ENCODE peak calls at places on chromosomes 2 and 18, in seven cellular contexts. One of them, this sample, is unnamed.

GRCh38 chr2:143254108-143254507 is 124.9 kb downstream of the ARHGAP15 start:
- DNase-seq in nephron progenitor cell: no peak
- DNase-seq in anterior cingulate cortex: no peak
- DNase-seq in endothelial cell: no peak
- DNase-seq in WTC11: no peak
- DNase-seq in GM10248: no peak
- DNase-seq in activated CD4-positive, alpha-beta T cell treated with anti-CD3 and anti-CD28 coated beads, Interleukin-2, amount 50 U/mL, for 4 hours: no peak
- DNase-seq in this sample: no peak

GRCh38 chr2:157932480-157933205 is 56.5 kb upstream of the ACVR1 start:
- DNase-seq in GM10248: no peak
- DNase-seq in activated CD4-positive, alpha-beta T cell treated with anti-CD3 and anti-CD28 coated beads, Interleukin-2, amount 50 U/mL, for 4 hours: no peak
- DNase-seq in endothelial cell: no peak
- DNase-seq in WTC11: peak
- DNase-seq in anterior cingulate cortex: no peak
- DNase-seq in nephron progenitor cell: no peak
- DNase-seq in this sample: no peak

GRCh38 chr2:74482801-74483674 is at the start of the genes CCDC142 and TTC31:
- DNase-seq in endothelial cell: peak
- DNase-seq in nephron progenitor cell: peak
- DNase-seq in WTC11: peak
- DNase-seq in GM10248: peak
- DNase-seq in activated CD4-positive, alpha-beta T cell treated with anti-CD3 and anti-CD28 coated beads, Interleukin-2, amount 50 U/mL, for 4 hours: peak
- DNase-seq in anterior cingulate cortex: peak
- DNase-seq in this sample: peak

GRCh38 chr18:69528439-69528838 is 127.8 kb downstream of the DOK6 start:
- DNase-seq in activated CD4-positive, alpha-beta T cell treated with anti-CD3 and anti-CD28 coated beads, Interleukin-2, amount 50 U/mL, for 4 hours: no peak
- DNase-seq in endothelial cell: no peak
- DNase-seq in WTC11: no peak
- DNase-seq in nephron progenitor cell: no peak
- DNase-seq in anterior cingulate cortex: no peak
- DNase-seq in GM10248: no peak
- DNase-seq in this sample: no peak

GRCh38 chr2:73069855-73070650 is 1.5 kb downstream of the SFXN5 start:
- DNase-seq in nephron progenitor cell: no peak
- DNase-seq in WTC11: no peak
- DNase-seq in endothelial cell: no peak
- DNase-seq in anterior cingulate cortex: no peak
- DNase-seq in GM10248: no peak
- DNase-seq in activated CD4-positive, alpha-beta T cell treated with anti-CD3 and anti-CD28 coated beads, Interleukin-2, amount 50 U/mL, for 4 hours: no peak
- DNase-seq in this sample: no peak

GRCh38 chr18:78767648-78768071 is 212.0 kb upstream of the SALL3 start:
- DNase-seq in GM10248: no peak
- DNase-seq in activated CD4-positive, alpha-beta T cell treated with anti-CD3 and anti-CD28 coated beads, Interleukin-2, amount 50 U/mL, for 4 hours: no peak
- DNase-seq in endothelial cell: no peak
- DNase-seq in WTC11: no peak
- DNase-seq in anterior cingulate cortex: no peak
- DNase-seq in nephron progenitor cell: no peak
- DNase-seq in this sample: no peak

GRCh38 chr2:145323512-145323911 is 803.6 kb upstream of the ZEB2 start:
- DNase-seq in WTC11: no peak
- DNase-seq in endothelial cell: no peak
- DNase-seq in GM10248: no peak
- DNase-seq in nephron progenitor cell: no peak
- DNase-seq in anterior cingulate cortex: no peak
- DNase-seq in activated CD4-positive, alpha-beta T cell treated with anti-CD3 and anti-CD28 coated beads, Interleukin-2, amount 50 U/mL, for 4 hours: no peak
- DNase-seq in this sample: no peak

GRCh38 chr2:68806511-68807109 is 64.6 kb downstream of the BMP10 start:
- DNase-seq in activated CD4-positive, alpha-beta T cell treated with anti-CD3 and anti-CD28 coated beads, Interleukin-2, amount 50 U/mL, for 4 hours: no peak
- DNase-seq in GM10248: no peak
- DNase-seq in WTC11: no peak
- DNase-seq in nephron progenitor cell: no peak
- DNase-seq in endothelial cell: no peak
- DNase-seq in anterior cingulate cortex: no peak
- DNase-seq in this sample: no peak

GRCh38 chr2:231391981-231392380 is 3.5 kb upstream of the B3GNT7 start:
- DNase-seq in endothelial cell: no peak
- DNase-seq in activated CD4-positive, alpha-beta T cell treated with anti-CD3 and anti-CD28 coated beads, Interleukin-2, amount 50 U/mL, for 4 hours: no peak
- DNase-seq in nephron progenitor cell: no peak
- DNase-seq in WTC11: no peak
- DNase-seq in GM10248: no peak
- DNase-seq in anterior cingulate cortex: no peak
- DNase-seq in this sample: no peak

GRCh38 chr2:127422631-127423475 is 4.6 kb downstream of the PROC start:
- DNase-seq in activated CD4-positive, alpha-beta T cell treated with anti-CD3 and anti-CD28 coated beads, Interleukin-2, amount 50 U/mL, for 4 hours: no peak
- DNase-seq in WTC11: peak
- DNase-seq in nephron progenitor cell: peak
- DNase-seq in GM10248: no peak
- DNase-seq in anterior cingulate cortex: no peak
- DNase-seq in endothelial cell: no peak
- DNase-seq in this sample: no peak

GRCh38 chr18:56377161-56377560 is 261.2 kb downstream of the TXNL1 start:
- DNase-seq in anterior cingulate cortex: no peak
- DNase-seq in endothelial cell: no peak
- DNase-seq in WTC11: no peak
- DNase-seq in GM10248: no peak
- DNase-seq in nephron progenitor cell: no peak
- DNase-seq in activated CD4-positive, alpha-beta T cell treated with anti-CD3 and anti-CD28 coated beads, Interleukin-2, amount 50 U/mL, for 4 hours: no peak
- DNase-seq in this sample: no peak

GRCh38 chr18:48711651-48712486 is 173.0 kb downstream of the CTIF start:
- DNase-seq in nephron progenitor cell: peak
- DNase-seq in GM10248: peak
- DNase-seq in WTC11: peak
- DNase-seq in anterior cingulate cortex: no peak
- DNase-seq in endothelial cell: peak
- DNase-seq in activated CD4-positive, alpha-beta T cell treated with anti-CD3 and anti-CD28 coated beads, Interleukin-2, amount 50 U/mL, for 4 hours: no peak
- DNase-seq in this sample: peak

GRCh38 chr2:176018708-176019107 is 16.6 kb upstream of the LNPK start:
- DNase-seq in endothelial cell: no peak
- DNase-seq in activated CD4-positive, alpha-beta T cell treated with anti-CD3 and anti-CD28 coated beads, Interleukin-2, amount 50 U/mL, for 4 hours: no peak
- DNase-seq in GM10248: no peak
- DNase-seq in WTC11: no peak
- DNase-seq in nephron progenitor cell: no peak
- DNase-seq in anterior cingulate cortex: no peak
- DNase-seq in this sample: no peak

GRCh38 chr2:190043441-190043840 is 19.1 kb downstream of the MSTN start:
- DNase-seq in activated CD4-positive, alpha-beta T cell treated with anti-CD3 and anti-CD28 coated beads, Interleukin-2, amount 50 U/mL, for 4 hours: no peak
- DNase-seq in nephron progenitor cell: no peak
- DNase-seq in GM10248: no peak
- DNase-seq in WTC11: no peak
- DNase-seq in endothelial cell: no peak
- DNase-seq in anterior cingulate cortex: no peak
- DNase-seq in this sample: no peak

GRCh38 chr18:32093523-32093922 is 1.8 kb downstream of the RNF138 start:
- DNase-seq in endothelial cell: no peak
- DNase-seq in GM10248: peak
- DNase-seq in activated CD4-positive, alpha-beta T cell treated with anti-CD3 and anti-CD28 coated beads, Interleukin-2, amount 50 U/mL, for 4 hours: no peak
- DNase-seq in nephron progenitor cell: no peak
- DNase-seq in anterior cingulate cortex: no peak
- DNase-seq in WTC11: no peak
- DNase-seq in this sample: no peak

GRCh38 chr2:80258793-80259192 is 45.8 kb downstream of the LRRTM1 start:
- DNase-seq in nephron progenitor cell: no peak
- DNase-seq in activated CD4-positive, alpha-beta T cell treated with anti-CD3 and anti-CD28 coated beads, Interleukin-2, amount 50 U/mL, for 4 hours: no peak
- DNase-seq in GM10248: no peak
- DNase-seq in endothelial cell: no peak
- DNase-seq in anterior cingulate cortex: no peak
- DNase-seq in WTC11: no peak
- DNase-seq in this sample: no peak

GRCh38 chr2:144357623-144358400 is 162.1 kb downstream of the ZEB2 start:
- DNase-seq in GM10248: peak
- DNase-seq in endothelial cell: no peak
- DNase-seq in WTC11: no peak
- DNase-seq in activated CD4-positive, alpha-beta T cell treated with anti-CD3 and anti-CD28 coated beads, Interleukin-2, amount 50 U/mL, for 4 hours: no peak
- DNase-seq in anterior cingulate cortex: no peak
- DNase-seq in nephron progenitor cell: no peak
- DNase-seq in this sample: no peak

GRCh38 chr2:235032949-235033348 is 81.1 kb downstream of the SH3BP4 start:
- DNase-seq in activated CD4-positive, alpha-beta T cell treated with anti-CD3 and anti-CD28 coated beads, Interleukin-2, amount 50 U/mL, for 4 hours: no peak
- DNase-seq in anterior cingulate cortex: no peak
- DNase-seq in endothelial cell: no peak
- DNase-seq in nephron progenitor cell: no peak
- DNase-seq in WTC11: no peak
- DNase-seq in GM10248: no peak
- DNase-seq in this sample: no peak

GRCh38 chr18:37900281-37900680 is 334.7 kb upstream of the CELF4 start:
- DNase-seq in endothelial cell: no peak
- DNase-seq in WTC11: no peak
- DNase-seq in anterior cingulate cortex: no peak
- DNase-seq in nephron progenitor cell: no peak
- DNase-seq in activated CD4-positive, alpha-beta T cell treated with anti-CD3 and anti-CD28 coated beads, Interleukin-2, amount 50 U/mL, for 4 hours: no peak
- DNase-seq in GM10248: no peak
- DNase-seq in this sample: no peak

GRCh38 chr18:40063488-40063887 is 1891.5 kb upstream of the PIK3C3 start:
- DNase-seq in WTC11: no peak
- DNase-seq in activated CD4-positive, alpha-beta T cell treated with anti-CD3 and anti-CD28 coated beads, Interleukin-2, amount 50 U/mL, for 4 hours: no peak
- DNase-seq in nephron progenitor cell: no peak
- DNase-seq in anterior cingulate cortex: no peak
- DNase-seq in endothelial cell: no peak
- DNase-seq in GM10248: no peak
- DNase-seq in this sample: no peak

GRCh38 chr2:26666671-26667070 is 25.5 kb upstream of the CIB4 start:
- DNase-seq in endothelial cell: no peak
- DNase-seq in nephron progenitor cell: no peak
- DNase-seq in anterior cingulate cortex: no peak
- DNase-seq in WTC11: no peak
- DNase-seq in activated CD4-positive, alpha-beta T cell treated with anti-CD3 and anti-CD28 coated beads, Interleukin-2, amount 50 U/mL, for 4 hours: no peak
- DNase-seq in GM10248: no peak
- DNase-seq in this sample: no peak

GRCh38 chr2:221463235-221463896 is 108.7 kb downstream of the EPHA4 start:
- DNase-seq in activated CD4-positive, alpha-beta T cell treated with anti-CD3 and anti-CD28 coated beads, Interleukin-2, amount 50 U/mL, for 4 hours: no peak
- DNase-seq in endothelial cell: no peak
- DNase-seq in nephron progenitor cell: no peak
- DNase-seq in anterior cingulate cortex: no peak
- DNase-seq in GM10248: no peak
- DNase-seq in WTC11: no peak
- DNase-seq in this sample: no peak

GRCh38 chr18:9101730-9102390 is 639 bp upstream of the NDUFV2 start:
- DNase-seq in activated CD4-positive, alpha-beta T cell treated with anti-CD3 and anti-CD28 coated beads, Interleukin-2, amount 50 U/mL, for 4 hours: no peak
- DNase-seq in GM10248: peak
- DNase-seq in WTC11: no peak
- DNase-seq in endothelial cell: no peak
- DNase-seq in anterior cingulate cortex: no peak
- DNase-seq in nephron progenitor cell: no peak
- DNase-seq in this sample: peak

GRCh38 chr2:28326873-28327495 is 65.7 kb upstream of the FOSL2 start:
- DNase-seq in WTC11: no peak
- DNase-seq in GM10248: no peak
- DNase-seq in endothelial cell: no peak
- DNase-seq in activated CD4-positive, alpha-beta T cell treated with anti-CD3 and anti-CD28 coated beads, Interleukin-2, amount 50 U/mL, for 4 hours: no peak
- DNase-seq in nephron progenitor cell: no peak
- DNase-seq in anterior cingulate cortex: no peak
- DNase-seq in this sample: no peak

This sample was measured in hippocampal formation.